ENCODE peak calls at places on chromosomes 7 and 10, in eight cellular contexts. One of them, this sample, is unnamed.

GRCh38 chr10:88077977-88078376 is 214.6 kb downstream of the PTEN start:
- DNase-seq in H7: no peak
- DNase-seq in mesenchymal stem cell: no peak
- DNase-seq in T-helper 1 cell: no peak
- DNase-seq in HT1080: peak; percentile 6
- DNase-seq in ELR: no peak
- DNase-seq in activated CD4-positive, alpha-beta T cell treated with anti-CD3 and anti-CD28 coated beads, Interleukin-2, amount 50 U/mL, for 24 hours: no peak
- DNase-seq in AG09319: no peak
- DNase-seq in this sample: no peak

GRCh38 chr7:92669616-92670153 is 79.5 kb upstream of the FAM133B start:
- DNase-seq in H7: no peak
- DNase-seq in mesenchymal stem cell: no peak
- DNase-seq in T-helper 1 cell: no peak
- DNase-seq in HT1080: no peak
- DNase-seq in ELR: peak; percentile 32
- DNase-seq in activated CD4-positive, alpha-beta T cell treated with anti-CD3 and anti-CD28 coated beads, Interleukin-2, amount 50 U/mL, for 24 hours: no peak
- DNase-seq in AG09319: no peak
- DNase-seq in this sample: peak; percentile 27

GRCh38 chr10:42974693-42975002 is 102.2 kb upstream of the RET start:
- DNase-seq in H7: no peak
- DNase-seq in mesenchymal stem cell: no peak
- DNase-seq in T-helper 1 cell: no peak
- DNase-seq in HT1080: no peak
- DNase-seq in ELR: no peak
- DNase-seq in activated CD4-positive, alpha-beta T cell treated with anti-CD3 and anti-CD28 coated beads, Interleukin-2, amount 50 U/mL, for 24 hours: no peak
- DNase-seq in AG09319: no peak
- DNase-seq in this sample: no peak

GRCh38 chr7:101804642-101805401 is 12.6 kb upstream of the CUX1 start:
- DNase-seq in H7: peak; percentile 78
- DNase-seq in mesenchymal stem cell: no peak
- DNase-seq in T-helper 1 cell: no peak
- DNase-seq in HT1080: no peak
- DNase-seq in ELR: no peak
- DNase-seq in activated CD4-positive, alpha-beta T cell treated with anti-CD3 and anti-CD28 coated beads, Interleukin-2, amount 50 U/mL, for 24 hours: no peak
- DNase-seq in AG09319: no peak
- DNase-seq in this sample: no peak

GRCh38 chr10:100653957-100654834 is 91.2 kb upstream of the PAX2 start:
- DNase-seq in H7: peak; percentile 88
- DNase-seq in mesenchymal stem cell: no peak
- DNase-seq in T-helper 1 cell: peak; percentile 42
- DNase-seq in HT1080: no peak
- DNase-seq in ELR: no peak
- DNase-seq in activated CD4-positive, alpha-beta T cell treated with anti-CD3 and anti-CD28 coated beads, Interleukin-2, amount 50 U/mL, for 24 hours: no peak
- DNase-seq in AG09319: no peak
- DNase-seq in this sample: no peak

GRCh38 chr7:46544396-46545008 is 623.4 kb upstream of the IGFBP3 start:
- DNase-seq in H7: no peak
- DNase-seq in mesenchymal stem cell: peak; percentile 93
- DNase-seq in T-helper 1 cell: no peak
- DNase-seq in HT1080: peak; percentile 55
- DNase-seq in ELR: peak; percentile 93
- DNase-seq in activated CD4-positive, alpha-beta T cell treated with anti-CD3 and anti-CD28 coated beads, Interleukin-2, amount 50 U/mL, for 24 hours: no peak
- DNase-seq in AG09319: peak; percentile 64
- DNase-seq in this sample: peak; percentile 94

GRCh38 chr7:105924950-105925349 is 38.1 kb upstream of the CDHR3 start:
- DNase-seq in H7: no peak
- DNase-seq in mesenchymal stem cell: no peak
- DNase-seq in T-helper 1 cell: peak; percentile 78
- DNase-seq in HT1080: no peak
- DNase-seq in ELR: no peak
- DNase-seq in activated CD4-positive, alpha-beta T cell treated with anti-CD3 and anti-CD28 coated beads, Interleukin-2, amount 50 U/mL, for 24 hours: no peak
- DNase-seq in AG09319: no peak
- DNase-seq in this sample: no peak

GRCh38 chr10:33963656-33964175 is 629.2 kb upstream of the NRP1 start:
- DNase-seq in H7: no peak
- DNase-seq in mesenchymal stem cell: no peak
- DNase-seq in T-helper 1 cell: no peak
- DNase-seq in HT1080: no peak
- DNase-seq in ELR: no peak
- DNase-seq in activated CD4-positive, alpha-beta T cell treated with anti-CD3 and anti-CD28 coated beads, Interleukin-2, amount 50 U/mL, for 24 hours: no peak
- DNase-seq in AG09319: no peak
- DNase-seq in this sample: no peak

GRCh38 chr7:70434376-70434775 is 697.6 kb upstream of the GALNT17 start:
- DNase-seq in H7: no peak
- DNase-seq in mesenchymal stem cell: no peak
- DNase-seq in T-helper 1 cell: no peak
- DNase-seq in HT1080: peak; percentile 3
- DNase-seq in ELR: no peak
- DNase-seq in activated CD4-positive, alpha-beta T cell treated with anti-CD3 and anti-CD28 coated beads, Interleukin-2, amount 50 U/mL, for 24 hours: no peak
- DNase-seq in AG09319: no peak
- DNase-seq in this sample: peak; percentile 2

GRCh38 chr7:50369408-50370026 is 65.0 kb downstream of the IKZF1 start:
- DNase-seq in H7: peak; percentile 72
- DNase-seq in mesenchymal stem cell: peak; percentile 15
- DNase-seq in T-helper 1 cell: peak; percentile 82
- DNase-seq in HT1080: peak; percentile 47
- DNase-seq in ELR: peak; percentile 28
- DNase-seq in activated CD4-positive, alpha-beta T cell treated with anti-CD3 and anti-CD28 coated beads, Interleukin-2, amount 50 U/mL, for 24 hours: no peak
- DNase-seq in AG09319: no peak
- DNase-seq in this sample: peak; percentile 23

GRCh38 chr7:127890726-127891125 is 140.5 kb downstream of the LRRC4 start:
- DNase-seq in H7: no peak
- DNase-seq in mesenchymal stem cell: no peak
- DNase-seq in T-helper 1 cell: no peak
- DNase-seq in HT1080: no peak
- DNase-seq in ELR: no peak
- DNase-seq in activated CD4-positive, alpha-beta T cell treated with anti-CD3 and anti-CD28 coated beads, Interleukin-2, amount 50 U/mL, for 24 hours: no peak
- DNase-seq in AG09319: no peak
- DNase-seq in this sample: peak; percentile 54

GRCh38 chr7:45035909-45036308 is 35.9 kb downstream of the CCM2 start:
- DNase-seq in H7: peak; percentile 17
- DNase-seq in mesenchymal stem cell: no peak
- DNase-seq in T-helper 1 cell: peak; percentile 34
- DNase-seq in HT1080: no peak
- DNase-seq in ELR: no peak
- DNase-seq in activated CD4-positive, alpha-beta T cell treated with anti-CD3 and anti-CD28 coated beads, Interleukin-2, amount 50 U/mL, for 24 hours: no peak
- DNase-seq in AG09319: no peak
- DNase-seq in this sample: no peak

GRCh38 chr7:150570712-150571465 is 3.7 kb downstream of the GIMAP4 start:
- DNase-seq in H7: no peak
- DNase-seq in mesenchymal stem cell: no peak
- DNase-seq in T-helper 1 cell: no peak
- DNase-seq in HT1080: no peak
- DNase-seq in ELR: no peak
- DNase-seq in activated CD4-positive, alpha-beta T cell treated with anti-CD3 and anti-CD28 coated beads, Interleukin-2, amount 50 U/mL, for 24 hours: no peak
- DNase-seq in AG09319: no peak
- DNase-seq in this sample: no peak

GRCh38 chr7:65915921-65916657 is 43.2 kb downstream of the VKORC1L1 start:
- DNase-seq in H7: no peak
- DNase-seq in mesenchymal stem cell: no peak
- DNase-seq in T-helper 1 cell: no peak
- DNase-seq in HT1080: no peak
- DNase-seq in ELR: no peak
- DNase-seq in activated CD4-positive, alpha-beta T cell treated with anti-CD3 and anti-CD28 coated beads, Interleukin-2, amount 50 U/mL, for 24 hours: no peak
- DNase-seq in AG09319: no peak
- DNase-seq in this sample: no peak

GRCh38 chr10:29722777-29723176 is 88.0 kb upstream of the SVIL start:
- DNase-seq in H7: no peak
- DNase-seq in mesenchymal stem cell: no peak
- DNase-seq in T-helper 1 cell: no peak
- DNase-seq in HT1080: no peak
- DNase-seq in ELR: no peak
- DNase-seq in activated CD4-positive, alpha-beta T cell treated with anti-CD3 and anti-CD28 coated beads, Interleukin-2, amount 50 U/mL, for 24 hours: no peak
- DNase-seq in AG09319: no peak
- DNase-seq in this sample: no peak

GRCh38 chr7:155491812-155492211 is 33.9 kb downstream of the EN2 start:
- DNase-seq in H7: peak; percentile 68
- DNase-seq in mesenchymal stem cell: no peak
- DNase-seq in T-helper 1 cell: no peak
- DNase-seq in HT1080: no peak
- DNase-seq in ELR: no peak
- DNase-seq in activated CD4-positive, alpha-beta T cell treated with anti-CD3 and anti-CD28 coated beads, Interleukin-2, amount 50 U/mL, for 24 hours: no peak
- DNase-seq in AG09319: no peak
- DNase-seq in this sample: no peak

GRCh38 chr10:93413252-93413689 is 68.9 kb downstream of the MYOF start:
- DNase-seq in H7: no peak
- DNase-seq in mesenchymal stem cell: no peak
- DNase-seq in T-helper 1 cell: peak; percentile 80
- DNase-seq in HT1080: no peak
- DNase-seq in ELR: no peak
- DNase-seq in activated CD4-positive, alpha-beta T cell treated with anti-CD3 and anti-CD28 coated beads, Interleukin-2, amount 50 U/mL, for 24 hours: no peak
- DNase-seq in AG09319: no peak
- DNase-seq in this sample: no peak

GRCh38 chr7:51295435-51296269 is 21.0 kb downstream of the COBL start:
- DNase-seq in H7: no peak
- DNase-seq in mesenchymal stem cell: no peak
- DNase-seq in T-helper 1 cell: no peak
- DNase-seq in HT1080: no peak
- DNase-seq in ELR: no peak
- DNase-seq in activated CD4-positive, alpha-beta T cell treated with anti-CD3 and anti-CD28 coated beads, Interleukin-2, amount 50 U/mL, for 24 hours: no peak
- DNase-seq in AG09319: no peak
- DNase-seq in this sample: no peak

GRCh38 chr7:137801003-137801402 is 45.8 kb downstream of the DGKI start:
- DNase-seq in H7: no peak
- DNase-seq in mesenchymal stem cell: peak; percentile 8
- DNase-seq in T-helper 1 cell: no peak
- DNase-seq in HT1080: peak; percentile 90
- DNase-seq in ELR: peak; percentile 64
- DNase-seq in activated CD4-positive, alpha-beta T cell treated with anti-CD3 and anti-CD28 coated beads, Interleukin-2, amount 50 U/mL, for 24 hours: no peak
- DNase-seq in AG09319: no peak
- DNase-seq in this sample: peak; percentile 69

GRCh38 chr10:91042069-91042468 is 121.2 kb upstream of the ANKRD1 start:
- DNase-seq in H7: no peak
- DNase-seq in mesenchymal stem cell: no peak
- DNase-seq in T-helper 1 cell: no peak
- DNase-seq in HT1080: no peak
- DNase-seq in ELR: no peak
- DNase-seq in activated CD4-positive, alpha-beta T cell treated with anti-CD3 and anti-CD28 coated beads, Interleukin-2, amount 50 U/mL, for 24 hours: no peak
- DNase-seq in AG09319: no peak
- DNase-seq in this sample: no peak

GRCh38 chr7:112635742-112636141 is 154.5 kb downstream of the TMEM168 start:
- DNase-seq in H7: no peak
- DNase-seq in mesenchymal stem cell: no peak
- DNase-seq in T-helper 1 cell: no peak
- DNase-seq in HT1080: no peak
- DNase-seq in ELR: no peak
- DNase-seq in activated CD4-positive, alpha-beta T cell treated with anti-CD3 and anti-CD28 coated beads, Interleukin-2, amount 50 U/mL, for 24 hours: no peak
- DNase-seq in AG09319: no peak
- DNase-seq in this sample: no peak

GRCh38 chr10:124143721-124144120 is 50.3 kb upstream of the CHST15 start:
- DNase-seq in H7: no peak
- DNase-seq in mesenchymal stem cell: no peak
- DNase-seq in T-helper 1 cell: no peak
- DNase-seq in HT1080: no peak
- DNase-seq in ELR: no peak
- DNase-seq in activated CD4-positive, alpha-beta T cell treated with anti-CD3 and anti-CD28 coated beads, Interleukin-2, amount 50 U/mL, for 24 hours: no peak
- DNase-seq in AG09319: no peak
- DNase-seq in this sample: no peak

GRCh38 chr7:155591055-155591750 is 44.8 kb upstream of the CNPY1 start:
- DNase-seq in H7: no peak
- DNase-seq in mesenchymal stem cell: no peak
- DNase-seq in T-helper 1 cell: peak; percentile 53
- DNase-seq in HT1080: no peak
- DNase-seq in ELR: no peak
- DNase-seq in activated CD4-positive, alpha-beta T cell treated with anti-CD3 and anti-CD28 coated beads, Interleukin-2, amount 50 U/mL, for 24 hours: no peak
- DNase-seq in AG09319: no peak
- DNase-seq in this sample: peak; percentile 20

GRCh38 chr10:48412933-48413332 is 106.5 kb downstream of the MAPK8 start:
- DNase-seq in H7: no peak
- DNase-seq in mesenchymal stem cell: no peak
- DNase-seq in T-helper 1 cell: no peak
- DNase-seq in HT1080: no peak
- DNase-seq in ELR: no peak
- DNase-seq in activated CD4-positive, alpha-beta T cell treated with anti-CD3 and anti-CD28 coated beads, Interleukin-2, amount 50 U/mL, for 24 hours: no peak
- DNase-seq in AG09319: no peak
- DNase-seq in this sample: no peak

GRCh38 chr10:112585052-112585451 is 138.0 kb downstream of the VTI1A start:
- DNase-seq in H7: no peak
- DNase-seq in mesenchymal stem cell: peak; percentile 31
- DNase-seq in T-helper 1 cell: no peak
- DNase-seq in HT1080: peak; percentile 55
- DNase-seq in ELR: peak; percentile 45
- DNase-seq in activated CD4-positive, alpha-beta T cell treated with anti-CD3 and anti-CD28 coated beads, Interleukin-2, amount 50 U/mL, for 24 hours: no peak
- DNase-seq in AG09319: no peak
- DNase-seq in this sample: peak; percentile 65

GRCh38 chr7:48298779-48299178 is 127.5 kb downstream of the ABCA13 start:
- DNase-seq in H7: no peak
- DNase-seq in mesenchymal stem cell: peak; percentile 1
- DNase-seq in T-helper 1 cell: peak; percentile 46
- DNase-seq in HT1080: peak; percentile 93
- DNase-seq in ELR: peak; percentile 73
- DNase-seq in activated CD4-positive, alpha-beta T cell treated with anti-CD3 and anti-CD28 coated beads, Interleukin-2, amount 50 U/mL, for 24 hours: no peak
- DNase-seq in AG09319: no peak
- DNase-seq in this sample: peak; percentile 85

GRCh38 chr7:75639071-75639892 is 99.5 kb downstream of the HIP1 start:
- DNase-seq in H7: peak; percentile 95
- DNase-seq in mesenchymal stem cell: peak; percentile 65
- DNase-seq in T-helper 1 cell: peak; percentile 33
- DNase-seq in HT1080: no peak
- DNase-seq in ELR: peak; percentile 44
- DNase-seq in activated CD4-positive, alpha-beta T cell treated with anti-CD3 and anti-CD28 coated beads, Interleukin-2, amount 50 U/mL, for 24 hours: no peak
- DNase-seq in AG09319: no peak
- DNase-seq in this sample: peak; percentile 54

GRCh38 chr7:139294951-139295555 is 46.1 kb upstream of the FMC1 start:
- DNase-seq in H7: no peak
- DNase-seq in mesenchymal stem cell: no peak
- DNase-seq in T-helper 1 cell: no peak
- DNase-seq in HT1080: no peak
- DNase-seq in ELR: no peak
- DNase-seq in activated CD4-positive, alpha-beta T cell treated with anti-CD3 and anti-CD28 coated beads, Interleukin-2, amount 50 U/mL, for 24 hours: no peak
- DNase-seq in AG09319: no peak
- DNase-seq in this sample: no peak